ENCODE peak calls at places on chromosomes 12 and 14, in eight cellular contexts. J is ovary, L is left ventricle myocardium inferior, B is PC-9, Y is breast epithelium, E is vagina, P is body of pancreas, V is adipocyte. W is an unnamed sample.
A peak's percentile ranks its signal among the peaks of the same experiment; 100 is the strongest.

GRCh38 chr12:12553208-12553785 is 9.4 kb downstream of the DUSP16 start:
- DNase-seq in J (no peak), L (no peak), B (no peak), Y (no peak), E (no peak), P (no peak), V (no peak), W (no peak)

GRCh38 chr14:22052795-22053194 is 379.2 kb upstream of the OR4E1 start:
- DNase-seq in J (no peak), L (no peak), B (no peak), Y (no peak), E (no peak), P (no peak), V (no peak), W (no peak)

GRCh38 chr12:60265741-60266140 is 669.9 kb downstream of the SLC16A7 start:
- DNase-seq in J (no peak), L (no peak), B (no peak), Y (no peak), E (no peak), P (no peak), V (no peak), W (no peak)

GRCh38 chr12:122849352-122850047 is 14.2 kb downstream of the HIP1R start:
- DNase-seq in J (no peak), L (peak; percentile 73), B (no peak), Y (no peak), E (no peak), P (no peak), V (no peak), W (no peak)

GRCh38 chr12:53735-54095 is 12.9 kb upstream of the IQSEC3 start:
- DNase-seq in J (no peak), L (no peak), B (no peak), Y (no peak), E (no peak), P (no peak), V (no peak), W (no peak)

GRCh38 chr14:104131968-104132732 is 6.2 kb upstream of the KIF26A start:
- DNase-seq in J (no peak), L (no peak), B (no peak), Y (no peak), E (no peak), P (peak; percentile 2), V (no peak), W (no peak)

GRCh38 chr12:14840616-14841015 is 2.7 kb downstream of the ART4 start:
- DNase-seq in J (no peak), L (no peak), B (no peak), Y (no peak), E (no peak), P (no peak), V (no peak), W (no peak)

GRCh38 chr14:90518941-90519256 is 122.1 kb downstream of the CALM1 start:
- DNase-seq in J (no peak), L (no peak), B (no peak), Y (no peak), E (no peak), P (peak; percentile 56), V (no peak), W (no peak)

GRCh38 chr12:105922670-105923102 is 216.1 kb downstream of the NUAK1 start:
- DNase-seq in J (no peak), L (no peak), B (no peak), Y (no peak), E (no peak), P (no peak), V (peak; percentile 41), W (peak; percentile 50)

GRCh38 chr12:49147384-49147783 is 16.2 kb upstream of the TUBA1B start:
- DNase-seq in J (no peak), L (no peak), B (no peak), Y (no peak), E (no peak), P (no peak), V (no peak), W (no peak)

GRCh38 chr14:34978444-34978843 is 4.3 kb upstream of the SRP54 start:
- DNase-seq in J (no peak), L (no peak), B (no peak), Y (no peak), E (no peak), P (no peak), V (no peak), W (no peak)

GRCh38 chr14:35384386-35385041 is 20.0 kb downstream of the NFKBIA start:
- DNase-seq in J (peak; percentile 73), L (peak; percentile 65), B (no peak), Y (no peak), E (no peak), P (peak; percentile 45), V (peak; percentile 81), W (peak; percentile 89)

GRCh38 chr14:95993768-95994592 is 45.2 kb upstream of the C14orf132 start:
- DNase-seq in J (peak; percentile 21), L (no peak), B (no peak), Y (no peak), E (no peak), P (peak; percentile 27), V (peak; percentile 86), W (no peak)

GRCh38 chr14:55336161-55336560 is 64.9 kb downstream of the FBXO34 start:
- DNase-seq in J (no peak), L (no peak), B (peak; percentile 56), Y (peak; percentile 60), E (no peak), P (no peak), V (peak; percentile 60), W (no peak)

GRCh38 chr14:73740921-73741326 is 26.7 kb upstream of the PNMA1 start:
- DNase-seq in J (peak; percentile 81), L (peak; percentile 78), B (peak; percentile 91), Y (peak; percentile 85), E (no peak), P (peak; percentile 90), V (peak; percentile 72), W (peak; percentile 53)

DNA sequence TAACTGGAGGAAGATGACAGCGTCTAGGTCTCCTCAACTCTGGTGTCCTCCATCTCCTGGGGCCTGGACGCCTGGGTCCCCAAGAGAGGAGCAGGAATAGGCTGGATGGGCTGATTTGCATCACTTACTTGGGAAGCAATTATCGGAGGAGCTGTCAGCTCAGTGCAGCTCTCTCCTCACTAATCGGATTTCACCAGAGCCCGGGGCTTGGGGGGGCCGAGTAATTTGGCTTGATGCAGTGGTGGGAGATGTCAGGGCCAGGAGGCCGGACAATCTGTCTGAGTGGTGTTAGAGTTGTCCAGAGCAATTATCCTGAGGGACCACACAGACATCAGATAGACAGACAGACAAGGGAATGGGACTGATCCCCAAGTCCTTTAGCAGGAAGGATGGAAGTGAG is 4.7 kb upstream of the SMUG1 start:
- DNase-seq in J (no peak), L (no peak), B (no peak), Y (no peak), E (no peak), P (no peak), V (no peak), W (no peak)
- H3K27me3 ChIP-seq in J (no peaks in the 10 kb centered on the region), L (peaks cover 86% of the 10 kb centered on the region), B (peaks cover 13% of the 10 kb centered on the region), Y (no peaks in the 10 kb centered on the region), E (peaks cover 4% of the 10 kb centered on the region), P (no peaks in the 10 kb centered on the region), V (no peaks in the 10 kb centered on the region), W (no peaks in the 10 kb centered on the region)

GRCh38 chr12:47787596-47788319 is 14.7 kb downstream of the SLC48A1 start:
- DNase-seq in J (no peak), L (peak; percentile 9), B (no peak), Y (no peak), E (no peak), P (no peak), V (no peak), W (no peak)
- H3K36me3 ChIP-seq in J (no peaks in the 10 kb centered on the region), L (peaks cover 100% of the 10 kb centered on the region), B (peaks cover 4% of the 10 kb centered on the region), Y (peaks cover 10% of the 10 kb centered on the region), E (peaks cover 10% of the 10 kb centered on the region), P (peaks cover 28% of the 10 kb centered on the region), V (peaks cover 95% of the 10 kb centered on the region), W (peaks cover 67% of the 10 kb centered on the region)

GRCh38 chr12:57110189-57111045 is 745 bp downstream of the STAT6 start:
- DNase-seq in J (peak; percentile 80), L (peak; percentile 80), B (peak; percentile 55), Y (no peak), E (no peak), P (peak; percentile 65), V (peak; percentile 70), W (peak; percentile 36)
- H3K27me3 ChIP-seq in J (no peaks in the 10 kb centered on the region), L (no peaks in the 10 kb centered on the region), B (no peaks in the 10 kb centered on the region), Y (no peaks in the 10 kb centered on the region), E (no peaks in the 10 kb centered on the region), P (no peaks in the 10 kb centered on the region), V (no peaks in the 10 kb centered on the region), W (no peaks in the 10 kb centered on the region)

GRCh38 chr12:104319918-104320626 is 16.5 kb downstream of the EID3 start:
- DNase-seq in J (no peak), L (no peak), B (no peak), Y (no peak), E (no peak), P (no peak), V (no peak), W (no peak)

GRCh38 chr12:104316936-104317335 is 13.4 kb downstream of the EID3 start:
- DNase-seq in J (no peak), L (no peak), B (no peak), Y (no peak), E (no peak), P (no peak), V (no peak), W (no peak)

GRCh38 chr12:104317538-104318210 is 14.1 kb downstream of the EID3 start:
- DNase-seq in J (no peak), L (no peak), B (no peak), Y (no peak), E (no peak), P (no peak), V (no peak), W (no peak)

GRCh38 chr12:104320627-104321024 is 17.1 kb downstream of the EID3 start:
- DNase-seq in J (no peak), L (no peak), B (no peak), Y (no peak), E (no peak), P (no peak), V (no peak), W (no peak)

DNA sequence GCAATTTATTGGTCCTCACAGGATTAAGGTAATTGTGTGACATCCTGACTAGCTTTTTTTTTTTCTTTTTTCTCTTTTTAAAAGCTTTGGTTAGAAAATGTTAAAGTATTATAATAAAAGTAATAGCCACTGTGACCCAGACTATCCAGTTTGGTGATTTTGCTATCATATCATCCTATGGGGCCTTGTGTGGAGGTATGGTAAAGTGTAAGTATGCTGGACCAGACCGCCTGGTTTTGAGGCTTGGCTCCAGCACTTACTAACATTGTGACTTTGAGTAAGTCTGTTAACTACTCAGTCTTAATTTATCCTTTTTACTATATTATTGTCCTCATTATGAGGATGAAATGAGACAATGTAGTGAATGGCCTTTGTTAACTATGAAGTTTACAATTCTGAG is 15.5 kb downstream of the EID3 start:
- DNase-seq in J (no peak), L (no peak), B (no peak), Y (no peak), E (no peak), P (no peak), V (no peak), W (no peak)
- H3K36me3 ChIP-seq in J (no peaks in the 10 kb centered on the region), L (peaks cover 90% of the 10 kb centered on the region), B (peaks cover 78% of the 10 kb centered on the region), Y (peaks cover 14% of the 10 kb centered on the region), E (peaks cover 4% of the 10 kb centered on the region), P (peaks cover 27% of the 10 kb centered on the region), V (peaks cover 89% of the 10 kb centered on the region), W (peaks cover 90% of the 10 kb centered on the region)

W was measured in MG63.